ENCODE peak calls at places on chromosomes 12 and 14, in six cellular contexts. H is stromal cell of bone marrow; G is CD4-positive, CD25-positive, alpha-beta regulatory T cell; O is cardiac fibroblast; Q is AG10803; J is MCF 10A. F is an unnamed sample.

GRCh38 chr12:10167588-10167987 is 4.3 kb downstream of the OLR1 start:
- DNase-seq in H (no peak), G (no peak), O (no peak), Q (no peak), J (peak), F (no peak)

GRCh38 chr12:52790427-52791270 is 5.3 kb downstream of the KRT3 start:
- DNase-seq in H (no peak), G (no peak), O (no peak), Q (no peak), J (no peak), F (no peak)

GRCh38 chr12:77625441-77625840 is 205.3 kb upstream of the NAV3 start:
- DNase-seq in H (peak), G (no peak), O (peak), Q (peak), J (peak), F (peak)

GRCh38 chr12:49296836-49297694 is 2.1 kb downstream of the PRPH start:
- DNase-seq in H (no peak), G (peak), O (no peak), Q (no peak), J (peak), F (peak)

GRCh38 chr12:131346578-131347344 is 364.1 kb upstream of the SFSWAP start:
- DNase-seq in H (no peak), G (no peak), O (no peak), Q (no peak), J (no peak), F (no peak)

GRCh38 chr12:69000069-69000468 is 67.1 kb upstream of the CPM start:
- DNase-seq in H (no peak), G (no peak), O (peak), Q (no peak), J (no peak), F (no peak)

GRCh38 chr12:116818341-116818856 is 62.8 kb downstream of the HRK start:
- DNase-seq in H (no peak), G (no peak), O (peak), Q (peak), J (no peak), F (no peak)

GRCh38 chr14:96274122-96274910 is 18.3 kb downstream of the BDKRB1 start:
- DNase-seq in H (peak), G (no peak), O (peak), Q (peak), J (no peak), F (peak)

GRCh38 chr14:54344445-54344844 is 52.4 kb upstream of the CDKN3 start:
- DNase-seq in H (no peak), G (no peak), O (no peak), Q (no peak), J (no peak), F (no peak)

GRCh38 chr12:85036736-85037135 is 585 bp downstream of the LRRIQ1 start:
- DNase-seq in H (no peak), G (no peak), O (no peak), Q (no peak), J (no peak), F (no peak)

GRCh38 chr12:94725375-94726168 is 75.2 kb upstream of the TMCC3 start:
- DNase-seq in H (no peak), G (no peak), O (peak), Q (peak), J (peak), F (peak)

GRCh38 chr12:74349925-74350324 is 187.7 kb upstream of the ATXN7L3B start:
- DNase-seq in H (no peak), G (no peak), O (peak), Q (peak), J (no peak), F (no peak)

GRCh38 chr14:92686763-92687427 is 61.5 kb downstream of the LGMN start:
- DNase-seq in H (peak), G (peak), O (peak), Q (peak), J (peak), F (peak)

GRCh38 chr14:64561631-64562030 is 11.9 kb downstream of the PPP1R36 start:
- DNase-seq in H (no peak), G (no peak), O (no peak), Q (no peak), J (peak), F (no peak)

GRCh38 chr14:77124345-77125274 is 17.0 kb downstream of the ZDHHC22 start:
- DNase-seq in H (peak), G (peak), O (peak), Q (no peak), J (no peak), F (peak)

GRCh38 chr12:6292606-6293005 is 17.9 kb upstream of the PLEKHG6 start:
- DNase-seq in H (peak), G (no peak), O (peak), Q (peak), J (peak), F (peak)

GRCh38 chr12:53483979-53484377 is 15.3 kb downstream of the MAP3K12 start:
- DNase-seq in H (no peak), G (no peak), O (no peak), Q (no peak), J (no peak), F (no peak)

GRCh38 chr12:57031228-57031670 is 14.9 kb upstream of the TAC3 start:
- DNase-seq in H (no peak), G (no peak), O (no peak), Q (no peak), J (peak), F (no peak)

GRCh38 chr12:12804432-12804886 is 8.7 kb upstream of the DDX47 start:
- DNase-seq in H (peak), G (no peak), O (peak), Q (peak), J (peak), F (peak)

GRCh38 chr12:26434299-26434915 is 239.0 kb downstream of the SSPN start:
- DNase-seq in H (peak), G (no peak), O (peak), Q (peak), J (peak), F (peak)

GRCh38 chr14:76576047-76576741 is 185.1 kb upstream of the VASH1 start:
- DNase-seq in H (no peak), G (no peak), O (peak), Q (no peak), J (peak), F (no peak)

GRCh38 chr12:104668274-104668718 is 211.5 kb downstream of the CHST11 start:
- DNase-seq in H (no peak), G (no peak), O (no peak), Q (no peak), J (no peak), F (no peak)

GRCh38 chr12:4443616-4444015 is 2.0 kb downstream of the FGF6 start:
- DNase-seq in H (no peak), G (no peak), O (no peak), Q (no peak), J (no peak), F (no peak)

GRCh38 chr12:62977419-62977818 is 42.5 kb upstream of the PPM1H start:
- DNase-seq in H (no peak), G (no peak), O (peak), Q (peak), J (peak), F (no peak)

GRCh38 chr12:753401-754237 is 1.2 kb downstream of the WNK1 start:
- DNase-seq in H (no peak), G (peak), O (peak), Q (no peak), J (peak), F (peak)

GRCh38 chr12:46264057-46264456 is 4.8 kb downstream of the SLC38A1 start:
- DNase-seq in H (no peak), G (no peak), O (peak), Q (peak), J (peak), F (peak)

GRCh38 chr12:89421093-89421835 is 69.0 kb upstream of the DUSP6 start:
- DNase-seq in H (no peak), G (no peak), O (no peak), Q (no peak), J (no peak), F (no peak)

GRCh38 chr12:19190292-19191031 is 60.9 kb downstream of the PLEKHA5 start:
- DNase-seq in H (no peak), G (no peak), O (peak), Q (peak), J (no peak), F (peak)

GRCh38 chr14:101561145-101561896 is at the start of gene DIO3:
- DNase-seq in H (no peak), G (no peak), O (no peak), Q (no peak), J (no peak), F (no peak)

GRCh38 chr12:49233842-49234526 is 30.9 kb upstream of the TUBA1C start:
- DNase-seq in H (no peak), G (no peak), O (no peak), Q (no peak), J (no peak), F (no peak)

GRCh38 chr12:108955225-108955835 is 65.5 kb downstream of the SVOP start:
- DNase-seq in H (peak), G (no peak), O (peak), Q (peak), J (peak), F (no peak)

GRCh38 chr14:52111583-52111982 is 42.7 kb upstream of the NID2 start:
- DNase-seq in H (no peak), G (no peak), O (peak), Q (peak), J (peak), F (no peak)

GRCh38 chr14:75800792-75801191 is 139.7 kb downstream of the TTLL5 start:
- DNase-seq in H (no peak), G (no peak), O (no peak), Q (no peak), J (no peak), F (no peak)

GRCh38 chr14:34496679-34497513 is 34.9 kb upstream of the SPTSSA start:
- DNase-seq in H (peak), G (no peak), O (peak), Q (peak), J (peak), F (peak)

F was measured in GM03348.